ENCODE peak calls at places on chromosomes 12 and 14, in six cellular contexts. A is RWPE1, B is transverse colon, C is left lung, V is uterus, Y is HFFc6. F is an unnamed sample.
A peak's percentile ranks its signal among the peaks of the same experiment; 100 is the strongest.

GRCh38 chr12:43964966-43965365 is 129.1 kb downstream of the TMEM117 start:
- DNase-seq in A (no peak), B (no peak), C (no peak), V (no peak), Y (no peak), F (no peak)

GRCh38 chr12:103975368-103975767 is 9.7 kb downstream of the TDG start:
- DNase-seq in A (no peak), B (no peak), C (no peak), V (no peak), Y (no peak), F (no peak)

GRCh38 chr12:12403264-12404248 is 46.7 kb downstream of the BORCS5 start:
- DNase-seq in A (no peak), B (peak; percentile 54), C (no peak), V (peak; percentile 44), Y (no peak), F (no peak)

GRCh38 chr14:86999076-86999475 is 993.9 kb downstream of the GALC start:
- DNase-seq in A (no peak), B (no peak), C (no peak), V (no peak), Y (peak; percentile 10), F (no peak)

GRCh38 chr14:65167072-65167645 is 64.8 kb upstream of the MAX start:
- DNase-seq in A (no peak), B (no peak), C (no peak), V (no peak), Y (no peak), F (no peak)

GRCh38 chr12:126676426-126676825 is 1590.5 kb upstream of the TMEM132C start:
- DNase-seq in A (no peak), B (no peak), C (no peak), V (no peak), Y (no peak), F (no peak)

GRCh38 chr14:78220273-78220672 is 50.1 kb downstream of the NRXN3 start:
- DNase-seq in A (no peak), B (no peak), C (no peak), V (no peak), Y (no peak), F (no peak)

GRCh38 chr12:27534060-27534764 is 10.2 kb downstream of the PPFIBP1 start:
- DNase-seq in A (no peak), B (no peak), C (no peak), V (no peak), Y (no peak), F (no peak)

GRCh38 chr14:50362791-50363733 is 33.6 kb downstream of the CDKL1 start:
- DNase-seq in A (no peak), B (no peak), C (no peak), V (no peak), Y (no peak), F (no peak)

GRCh38 chr14:53952533-53952932 is 4.1 kb downstream of the BMP4 start:
- DNase-seq in A (no peak), B (no peak), C (no peak), V (no peak), Y (no peak), F (no peak)

GRCh38 chr12:104903648-104904423 is 54.3 kb downstream of the SLC41A2 start:
- DNase-seq in A (no peak), B (no peak), C (no peak), V (no peak), Y (no peak), F (no peak)

GRCh38 chr14:55814064-55814463 is 234.1 kb downstream of the KTN1 start:
- DNase-seq in A (no peak), B (no peak), C (no peak), V (no peak), Y (no peak), F (no peak)

GRCh38 chr14:80636071-80636470 is 305.5 kb downstream of the CEP128 start:
- DNase-seq in A (no peak), B (no peak), C (no peak), V (no peak), Y (peak; percentile 36), F (no peak)

GRCh38 chr12:94763461-94763860 is 113.1 kb upstream of the TMCC3 start:
- DNase-seq in A (no peak), B (no peak), C (no peak), V (no peak), Y (no peak), F (no peak)

GRCh38 chr14:35365130-35366047 is 39.2 kb downstream of the NFKBIA start:
- DNase-seq in A (peak; percentile 65), B (peak; percentile 68), C (peak; percentile 89), V (peak; percentile 82), Y (peak; percentile 83), F (no peak)

GRCh38 chr12:50751921-50752721 is 11.8 kb upstream of the ATF1 start:
- DNase-seq in A (peak; percentile 18), B (no peak), C (no peak), V (no peak), Y (no peak), F (no peak)

GRCh38 chr12:75641031-75641780 is 129.8 kb upstream of the KRR1 start:
- DNase-seq in A (peak; percentile 71), B (peak; percentile 8), C (no peak), V (no peak), Y (peak; percentile 90), F (no peak)

GRCh38 chr12:89889051-89889450 is 180.4 kb upstream of the ATP2B1 start:
- DNase-seq in A (no peak), B (no peak), C (no peak), V (no peak), Y (peak; percentile 10), F (no peak)

GRCh38 chr14:101595887-101596721 is 34.8 kb downstream of the DIO3 start:
- DNase-seq in A (no peak), B (peak; percentile 14), C (no peak), V (no peak), Y (no peak), F (no peak)

GRCh38 chr12:54294914-54295566 is 5.8 kb downstream of the NFE2 start:
- DNase-seq in A (no peak), B (no peak), C (no peak), V (no peak), Y (no peak), F (no peak)

GRCh38 chr12:68536885-68537284 is 73.8 kb upstream of the RAP1B start:
- DNase-seq in A (no peak), B (no peak), C (no peak), V (no peak), Y (no peak), F (no peak)

GRCh38 chr12:57483466-57483865 is 3.8 kb upstream of the ARHGAP9 start:
- DNase-seq in A (no peak), B (no peak), C (no peak), V (no peak), Y (peak; percentile 44), F (no peak)

GRCh38 chr12:103632554-103633216 is 45.6 kb downstream of the STAB2 start:
- DNase-seq in A (peak; percentile 59), B (peak; percentile 72), C (peak; percentile 47), V (no peak), Y (peak; percentile 41), F (no peak)

GRCh38 chr12:2084553-2085296 is 31.9 kb downstream of the CACNA1C start:
- DNase-seq in A (no peak), B (no peak), C (no peak), V (peak; percentile 71), Y (peak; percentile 62), F (no peak)

GRCh38 chr14:60722163-60722835 is 1.9 kb downstream of the SIX4 start:
- DNase-seq in A (peak; percentile 61), B (peak; percentile 7), C (peak; percentile 38), V (peak; percentile 19), Y (peak; percentile 39), F (peak; percentile 25)

GRCh38 chr14:23895480-23895879 is 58.1 kb upstream of the DHRS4 start:
- DNase-seq in A (no peak), B (no peak), C (no peak), V (no peak), Y (no peak), F (no peak)

GRCh38 chr12:50690923-50691322 is 73.0 kb upstream of the ATF1 start:
- DNase-seq in A (no peak), B (no peak), C (no peak), V (no peak), Y (no peak), F (no peak)

GRCh38 chr12:106897082-106897481 is 58.6 kb upstream of the TMEM263 start:
- DNase-seq in A (no peak), B (no peak), C (no peak), V (no peak), Y (peak; percentile 23), F (no peak)

GRCh38 chr12:90199008-90199407 is 490.4 kb upstream of the ATP2B1 start:
- DNase-seq in A (no peak), B (no peak), C (no peak), V (no peak), Y (no peak), F (no peak)

GRCh38 chr12:47734725-47735480 is 9.6 kb upstream of the ENDOU start:
- DNase-seq in A (no peak), B (no peak), C (no peak), V (no peak), Y (no peak), F (no peak)

GRCh38 chr12:99195474-99195873 is 452.1 kb upstream of the GARIN6 start:
- DNase-seq in A (no peak), B (no peak), C (no peak), V (no peak), Y (no peak), F (no peak)

GRCh38 chr12:78120866-78121590 is 290.3 kb downstream of the NAV3 start:
- DNase-seq in A (no peak), B (no peak), C (no peak), V (no peak), Y (no peak), F (no peak)

GRCh38 chr12:109920266-109920780 is 20.2 kb downstream of the TCHP start:
- DNase-seq in A (no peak), B (no peak), C (no peak), V (no peak), Y (peak; percentile 2), F (no peak)

DNA sequence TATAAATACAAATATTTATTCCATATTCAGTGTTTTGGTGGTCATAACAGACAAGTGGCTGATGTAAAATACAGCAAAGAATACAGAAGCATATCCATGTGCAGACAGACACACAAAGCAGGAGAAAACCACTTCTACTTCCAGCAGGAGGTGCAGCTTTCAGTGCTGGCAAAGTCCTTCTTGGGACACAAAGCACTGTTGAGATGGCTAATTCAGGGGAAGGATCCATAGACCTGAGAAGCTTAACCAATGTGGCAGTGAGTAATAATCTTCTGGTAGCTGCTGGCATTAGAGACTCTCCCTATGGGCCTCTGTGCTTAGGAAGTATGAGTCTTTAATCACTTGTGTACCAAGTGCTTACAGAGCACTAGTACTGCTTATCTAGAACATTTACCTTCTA is 26.8 kb downstream of the AMN1 start:
- DNase-seq in A (no peak), B (no peak), C (no peak), V (no peak), Y (peak; percentile 9), F (no peak)
- TF ChIP-seq CTCF in A (no peak), B (no peak), C (no peak), V (peak; percentile 13), Y (peak; percentile 45), F (no peak)

GRCh38 chr14:71618047-71618446 is 314.2 kb upstream of the RGS6 start:
- DNase-seq in A (no peak), B (no peak), C (no peak), V (no peak), Y (no peak), F (no peak)
- TF ChIP-seq CTCF in A (no peak), B (no peak), C (no peak), V (no peak), Y (no peak), F (no peak)

GRCh38 chr12:20367731-20368652 is at the start of gene PDE3A:
- DNase-seq in A (peak; percentile 23), B (peak; percentile 76), C (peak; percentile 65), V (peak; percentile 59), Y (peak; percentile 18), F (no peak)
- TF ChIP-seq CTCF in A (no peak), B (peak; percentile 55), C (no peak), V (no peak), Y (peak; percentile 13), F (no peak)

GRCh38 chr12:53224268-53224896 is 7.6 kb downstream of the RARG start:
- DNase-seq in A (peak; percentile 79), B (no peak), C (no peak), V (no peak), Y (no peak), F (no peak)
- TF ChIP-seq CTCF in A (peak; percentile 44), B (no peak), C (no peak), V (no peak), Y (peak; percentile 59), F (no peak)